ENCODE peak calls at places on chromosome 1, in seven cellular contexts. L, Y, Z, H, A, E and F are unnamed samples.

GRCh38 chr1:111723871-111724270 is 15.3 kb downstream of the INKA2 start:
- DNase-seq in Z (no peak), H (no peak), L (no peak), A (no peak), E (no peak), Y (no peak), F (no peak)

GRCh38 chr1:55848906-55849305 is 633.7 kb upstream of the USP24 start:
- DNase-seq in A (peak), H (peak), Y (no peak), Z (no peak), L (no peak), E (no peak), F (peak)

GRCh38 chr1:8077120-8077573 is 51.0 kb upstream of the ERRFI1 start:
- DNase-seq in L (peak), H (peak), Z (peak), A (peak), Y (peak), E (no peak), F (peak)

GRCh38 chr1:50735443-50735842 is 224.6 kb downstream of the FAF1 start:
- DNase-seq in A (peak), Z (peak), Y (peak), E (no peak), L (peak), H (peak), F (no peak)

GRCh38 chr1:212162635-212163034 is 122.6 kb upstream of the PPP2R5A start:
- DNase-seq in H (peak), Y (no peak), A (no peak), E (no peak), Z (peak), L (no peak), F (peak)

GRCh38 chr1:201072149-201072548 is 40.1 kb downstream of the CACNA1S start:
- DNase-seq in A (no peak), Y (no peak), E (no peak), L (no peak), Z (peak), H (no peak), F (peak)

GRCh38 chr1:64882574-64883255 is 83.6 kb downstream of the JAK1 start:
- DNase-seq in A (no peak), H (no peak), Z (no peak), E (no peak), Y (no peak), L (no peak), F (no peak)

GRCh38 chr1:204837440-204838084 is 33.1 kb upstream of the NFASC start:
- DNase-seq in E (peak), Z (peak), L (peak), A (peak), H (peak), Y (peak), F (peak)

GRCh38 chr1:11648039-11648438 is 6.2 kb downstream of the FBXO2 start:
- DNase-seq in E (no peak), H (no peak), Z (no peak), Y (no peak), A (no peak), L (no peak), F (no peak)

GRCh38 chr1:200990114-200990513 is 33.4 kb downstream of the KIF21B start:
- DNase-seq in L (no peak), Y (no peak), A (no peak), H (no peak), E (no peak), Z (no peak), F (no peak)

DNA sequence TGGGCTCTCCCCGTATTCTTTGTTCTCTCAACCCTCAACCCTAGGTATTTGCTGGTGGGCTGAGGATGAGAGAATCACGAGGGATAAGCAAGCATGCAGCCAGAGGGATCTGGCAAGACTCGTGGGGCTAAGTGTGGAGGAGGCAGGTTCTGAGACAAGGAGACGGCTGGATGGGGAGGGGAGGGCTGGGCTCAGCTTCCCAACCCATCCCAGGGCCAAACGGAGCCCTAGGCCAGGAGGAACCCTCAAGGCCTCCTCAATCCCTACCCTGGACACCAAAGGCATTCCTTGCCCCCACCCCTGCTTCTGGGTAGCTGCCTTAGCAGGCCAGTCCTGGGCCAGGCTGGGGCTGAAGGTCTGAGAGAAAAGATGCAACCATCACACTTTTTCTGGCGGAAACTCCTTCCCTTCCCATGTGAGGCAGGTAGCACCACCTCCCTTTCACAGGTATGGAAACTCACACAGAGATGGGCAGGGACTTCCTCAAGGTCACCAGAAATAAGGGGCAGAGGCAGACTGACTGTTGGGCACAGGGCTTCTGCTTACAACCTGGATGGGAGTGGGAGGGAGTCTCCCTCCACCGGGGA is 6.2 kb downstream of the MEF2D start:
- DNase-seq in Y (no peak), E (no peak), A (no peak), Z (no peak), H (no peak), L (no peak), F (no peak)
- H3K4me2 ChIP-seq in Y (no peak), E (no peak), A (no peak), Z (no peak), H (no peak), L (no peak), F (no peak)

DNA sequence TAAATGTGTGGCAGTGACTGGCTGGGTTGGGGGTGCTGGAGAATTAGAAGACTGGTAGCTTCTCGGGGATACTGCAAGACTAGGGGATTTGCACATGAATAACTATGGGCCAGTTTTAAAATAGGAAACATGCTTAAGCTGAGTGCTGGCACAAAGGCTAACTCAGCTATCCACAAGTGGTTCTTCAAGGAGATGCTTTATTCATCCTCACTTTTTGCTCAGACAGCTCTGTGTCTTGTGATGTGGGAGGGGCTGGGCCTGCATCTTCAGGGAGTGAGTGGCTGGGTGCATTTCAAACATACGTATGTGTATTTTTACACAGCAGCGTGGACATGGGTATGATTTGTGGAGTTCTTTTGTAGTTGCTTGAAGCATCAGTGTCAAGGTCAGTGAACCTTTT is 2.3 kb downstream of the COQ8A start:
- DNase-seq in A (no peak), E (no peak), L (no peak), Z (no peak), Y (no peak), H (no peak), F (no peak)
- H3K4me2 ChIP-seq in A (no peak), E (no peak), L (no peak), Z (no peak), Y (no peak), H (no peak), F (no peak)

DNA sequence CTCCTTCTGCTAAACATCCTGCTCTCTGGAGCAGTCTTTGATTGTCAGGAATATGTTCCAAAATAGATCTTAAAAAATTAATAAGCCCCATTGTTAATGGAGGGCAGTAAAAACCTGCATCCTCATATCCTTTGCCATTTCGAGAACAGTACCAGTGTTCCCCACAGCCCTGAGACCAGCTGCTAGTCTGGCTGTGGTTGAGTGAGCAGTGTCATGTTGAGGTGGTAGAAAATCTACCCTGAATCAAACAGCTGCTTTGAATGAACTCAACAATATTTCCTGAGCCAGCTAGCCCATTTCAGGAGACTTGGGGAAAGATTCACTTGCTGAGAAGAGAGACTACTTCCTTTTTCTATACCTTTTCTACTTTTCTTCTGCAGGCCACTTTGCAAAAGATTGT is 24.4 kb downstream of the FABP3 start:
- DNase-seq in Z (no peak), H (no peak), Y (no peak), E (no peak), L (no peak), A (no peak), F (no peak)
- H3K4me2 ChIP-seq in Z (no peak), H (no peak), Y (no peak), E (no peak), L (no peak), A (no peak), F (no peak)

GRCh38 chr1:30696831-30697230 is 26.6 kb downstream of the MATN1 start:
- DNase-seq in E (no peak), H (no peak), L (no peak), A (no peak), Z (no peak), Y (no peak), F (no peak)
- H3K4me2 ChIP-seq in E (no peak), H (no peak), L (no peak), A (no peak), Z (no peak), Y (no peak), F (no peak)

DNA sequence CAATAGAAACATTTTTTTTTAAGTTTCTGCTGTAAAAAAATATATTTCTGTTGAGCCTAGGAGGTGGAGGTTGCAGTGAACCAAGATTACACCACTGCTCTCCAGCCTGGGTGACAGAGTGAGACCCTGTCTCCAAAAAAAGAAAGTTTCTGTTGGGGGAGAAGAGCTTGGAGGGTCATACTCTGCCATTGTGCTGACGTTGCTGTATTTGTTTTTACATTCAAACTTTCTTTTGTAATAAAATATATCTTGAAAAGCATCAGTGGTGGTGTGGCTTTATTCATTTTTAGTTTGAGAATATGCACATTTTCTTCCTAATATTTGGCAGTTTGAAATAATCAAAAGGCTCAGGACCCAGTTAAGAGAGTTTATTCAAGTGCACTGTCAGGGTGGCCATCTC is 64.6 kb downstream of the URB2 start:
- DNase-seq in E (no peak), A (no peak), Z (no peak), L (no peak), Y (no peak), H (no peak), F (no peak)
- H3K4me2 ChIP-seq in E (no peak), A (no peak), Z (no peak), L (no peak), Y (no peak), H (no peak), F (no peak)

GRCh38 chr1:240906477-240906876 is 294.5 kb upstream of the GREM2 start:
- DNase-seq in H (no peak), Y (no peak), L (no peak), E (no peak), Z (no peak), A (no peak), F (no peak)
- H3K4me2 ChIP-seq in H (no peak), Y (no peak), L (no peak), E (no peak), Z (no peak), A (no peak), F (no peak)

GRCh38 chr1:151237678-151238466 is 16.7 kb upstream of the PSMD4 start:
- DNase-seq in H (no peak), E (no peak), Z (no peak), Y (no peak), A (no peak), L (no peak), F (no peak)
- H3K4me2 ChIP-seq in H (peak), E (no peak), Z (peak), Y (no peak), A (no peak), L (peak), F (no peak)

GRCh38 chr1:83999316-83999819 is 436 bp upstream of the TTLL7 start:
- DNase-seq in E (no peak), A (peak), H (peak), L (peak), Z (peak), Y (peak), F (no peak)
- H3K4me2 ChIP-seq in E (peak), A (peak), H (peak), L (peak), Z (peak), Y (peak), F (peak)

GRCh38 chr1:208059328-208060017 is 148.5 kb upstream of the CD34 start:
- DNase-seq in E (no peak), H (no peak), L (no peak), A (peak), Y (no peak), Z (no peak), F (no peak)

GRCh38 chr1:208055535-208055934 is 144.6 kb upstream of the CD34 start:
- DNase-seq in Z (no peak), Y (no peak), L (no peak), A (no peak), E (no peak), H (no peak), F (no peak)

GRCh38 chr1:208061118-208061517 is 150.2 kb upstream of the CD34 start:
- DNase-seq in A (peak), E (no peak), L (no peak), Y (no peak), H (no peak), Z (no peak), F (no peak)

GRCh38 chr1:208060495-208060894 is 149.6 kb upstream of the CD34 start:
- DNase-seq in Z (no peak), E (no peak), Y (no peak), L (no peak), H (no peak), A (peak), F (no peak)

DNA sequence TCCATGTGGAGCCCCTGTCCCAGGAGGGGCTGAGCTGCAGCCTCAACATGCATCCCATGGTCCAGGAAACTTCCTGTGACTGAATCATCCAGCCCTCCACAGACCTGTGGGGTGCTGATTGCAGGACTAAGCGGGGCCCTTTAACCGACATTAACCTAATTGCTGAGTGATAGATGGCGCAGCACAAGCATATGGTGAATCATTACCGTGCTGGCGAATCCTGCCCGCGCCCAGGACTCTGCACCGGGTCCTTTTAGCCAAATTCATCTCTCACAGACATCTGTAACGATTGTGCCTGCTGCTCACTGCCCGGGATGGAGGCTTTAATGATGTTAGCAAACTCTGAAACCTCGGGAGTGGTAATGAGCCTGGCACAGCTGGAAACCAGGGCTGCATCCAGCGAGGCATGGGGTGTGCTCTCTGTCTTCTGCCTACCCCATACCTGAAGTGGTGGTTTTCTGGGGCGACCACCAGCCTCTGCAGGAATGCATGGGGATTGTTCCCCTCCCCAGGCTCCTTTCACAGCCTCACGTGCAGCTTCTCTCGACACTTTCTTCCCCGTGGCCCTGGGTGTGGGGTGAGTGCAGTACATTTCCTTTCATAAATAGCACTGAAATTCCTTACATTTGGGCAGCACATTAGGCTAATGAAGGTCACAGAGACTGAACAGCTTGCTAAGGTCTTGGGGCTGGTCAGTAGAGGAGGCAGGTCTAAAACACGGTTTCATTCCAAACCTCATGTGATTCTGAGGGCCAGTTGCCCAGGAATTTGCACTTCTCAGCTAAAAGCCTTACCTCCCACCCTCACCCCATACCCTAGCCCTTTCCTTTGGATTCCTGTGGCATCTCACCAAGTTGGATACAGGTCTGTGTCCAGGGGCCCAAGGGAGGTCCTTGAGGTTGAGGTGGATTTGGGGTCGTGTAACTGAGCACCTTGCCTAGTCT is 147.6 kb upstream of the CD34 start:
- DNase-seq in A (no peak), Z (no peak), H (no peak), Y (no peak), E (no peak), L (no peak), F (no peak)
- H3K4me2 ChIP-seq in A (no peak), Z (no peak), H (no peak), Y (no peak), E (no peak), L (no peak), F (no peak)